ENCODE peak calls at places on chromosomes 12 and 14, in four cellular contexts. E is HepG2, F is HCT116, P is K562. U is an unnamed sample.

GRCh38 chr14:50622978-50623377 is 45.1 kb downstream of the SAV1 start:
- DNase-seq in E (no peak), P (no peak), F (no peak), U (no peak)

GRCh38 chr14:20986811-20987210 is 3.0 kb upstream of the METTL17 start:
- DNase-seq in F (peak), E (peak), P (peak), U (peak)

GRCh38 chr12:57632369-57632897 is 568 bp downstream of the B4GALNT1 start:
- DNase-seq in P (peak), F (no peak), E (no peak), U (no peak)

GRCh38 chr12:63206908-63207307 is 55.9 kb upstream of the AVPR1A start:
- DNase-seq in F (no peak), P (no peak), E (no peak), U (no peak)

GRCh38 chr12:67646775-67647174 is 1.8 kb upstream of the DYRK2 start:
- DNase-seq in F (no peak), P (no peak), E (no peak), U (no peak)

GRCh38 chr12:38689704-38690103 is 215.7 kb downstream of the CPNE8 start:
- DNase-seq in P (no peak), E (no peak), F (no peak), U (no peak)

GRCh38 chr12:130704606-130705005 is 11.5 kb downstream of the RIMBP2 start:
- DNase-seq in F (no peak), E (no peak), P (no peak), U (no peak)

GRCh38 chr12:62720661-62721330 is 214.2 kb downstream of the PPM1H start:
- DNase-seq in P (no peak), E (no peak), F (no peak), U (no peak)

GRCh38 chr14:30966415-30967363 is 58.8 kb upstream of the AP4S1 start:
- DNase-seq in F (peak), P (peak), E (no peak), U (no peak)

GRCh38 chr12:76422878-76423438 is 74.7 kb upstream of the BBS10 start:
- DNase-seq in P (no peak), E (no peak), F (no peak), U (peak)

GRCh38 chr12:6370994-6371754 is 4.2 kb downstream of the SCNN1A start:
- DNase-seq in P (peak), F (peak), E (peak), U (peak)

GRCh38 chr12:20602671-20603402 is 92.3 kb upstream of the SLCO1C1 start:
- DNase-seq in P (no peak), F (no peak), E (no peak), U (no peak)

GRCh38 chr12:56874821-56875220 is 59.4 kb downstream of the SDR9C7 start:
- DNase-seq in F (no peak), P (no peak), E (no peak), U (no peak)

GRCh38 chr14:95222151-95222631 is 64.9 kb upstream of the DICER1 start:
- DNase-seq in E (peak), P (no peak), F (no peak), U (no peak)

GRCh38 chr12:79648872-79649271 is 41.9 kb downstream of the PAWR start:
- DNase-seq in F (no peak), P (no peak), E (no peak), U (no peak)

GRCh38 chr12:79650440-79650839 is 40.3 kb downstream of the PAWR start:
- DNase-seq in F (no peak), P (no peak), E (peak), U (no peak)

GRCh38 chr12:79644274-79645234 is 46.2 kb downstream of the PAWR start:
- DNase-seq in E (peak), F (no peak), P (no peak), U (no peak)

GRCh38 chr12:79643821-79644220 is 46.9 kb downstream of the PAWR start:
- DNase-seq in E (peak), P (no peak), F (no peak), U (no peak)

DNA sequence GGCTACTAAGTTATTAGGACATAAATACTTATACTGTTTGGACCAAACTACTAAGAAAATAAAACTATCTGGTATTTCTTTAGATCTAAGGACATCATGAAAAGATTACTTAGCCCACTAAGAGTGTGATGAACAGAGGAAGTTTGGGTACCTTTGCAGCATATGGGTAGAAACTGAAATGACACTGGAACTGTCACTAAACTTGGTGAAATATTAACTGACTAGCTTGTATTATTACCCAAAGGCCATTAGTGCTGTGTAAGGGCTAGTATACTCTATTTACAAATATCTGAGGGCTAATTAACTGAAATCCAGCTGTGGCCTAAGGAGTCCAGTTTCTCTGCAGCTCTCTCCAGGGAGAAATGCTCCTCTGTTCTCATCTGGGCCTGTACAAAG is 45.5 kb downstream of the PAWR start:
- DNase-seq in E (peak), P (no peak), F (no peak), U (no peak)
- H3K27ac ChIP-seq in E (peak), P (no peak), F (no peak), U (no peak)

GRCh38 chr12:94790822-94791221 is 140.5 kb upstream of the TMCC3 start:
- DNase-seq in F (no peak), E (no peak), P (no peak), U (no peak)
- TF ChIP-seq POLR2AphosphoS5 in F (no peak), E (no peak), P (no peak), U (no peak)

DNA sequence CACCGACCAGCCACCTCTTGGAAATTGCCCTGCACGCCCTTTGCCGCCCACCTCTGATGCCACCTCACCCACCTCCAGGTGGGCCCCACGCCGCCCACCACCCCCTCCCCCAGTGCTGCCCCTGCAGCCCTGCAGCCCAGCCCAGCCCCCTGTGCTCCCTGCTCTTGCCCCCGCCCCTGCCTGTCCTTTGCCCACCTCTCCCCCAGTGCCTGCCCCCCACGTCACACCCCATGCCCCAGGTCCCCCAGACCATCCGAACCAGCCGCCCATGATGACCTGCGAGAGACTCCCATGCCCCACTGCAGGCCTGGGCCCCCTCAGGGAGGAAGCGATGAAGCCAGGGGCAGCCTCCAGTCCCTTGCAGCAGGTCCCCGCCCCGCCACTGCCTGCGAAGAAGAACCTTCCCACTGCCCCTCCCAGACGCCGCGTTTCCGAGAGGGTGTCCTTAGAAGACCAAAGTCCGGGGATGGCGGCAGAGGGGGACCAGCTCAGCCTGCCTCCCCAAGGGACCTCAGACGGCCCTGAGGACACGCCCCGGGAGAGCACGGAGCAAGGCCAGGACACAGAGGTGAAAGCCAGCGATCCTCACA is 96.5 kb downstream of the LGMN start:
- DNase-seq in E (no peak), F (no peak), P (no peak), U (no peak)
- TF ChIP-seq TCF7L2 in E (no peak), F (no peak), P (no peak), U (no peak)

GRCh38 chr14:53380041-53380440 is 226.9 kb upstream of the DDHD1 start:
- DNase-seq in E (no peak), F (no peak), P (no peak), U (no peak)
- H3K27ac ChIP-seq in E (no peak), F (no peak), P (no peak), U (no peak)